ENCODE peak calls at places on chromosomes 13 and 19, in five cellular contexts. One of them, this sample, is unnamed.

GRCh38 chr19:17719730-17720486 is 628 bp downstream of the MAP1S start:
- DNase-seq in ovary: no peak
- DNase-seq in breast epithelium: peak
- DNase-seq in astrocyte of the spinal cord: no peak
- DNase-seq in tibial nerve: no peak
- DNase-seq in this sample: no peak

GRCh38 chr19:4970558-4971423 is 1.9 kb downstream of the KDM4B start:
- DNase-seq in ovary: no peak
- DNase-seq in breast epithelium: no peak
- DNase-seq in astrocyte of the spinal cord: peak
- DNase-seq in tibial nerve: no peak
- DNase-seq in this sample: no peak

GRCh38 chr13:58949646-58950045 is 1214.1 kb downstream of the DIAPH3 start:
- DNase-seq in ovary: no peak
- DNase-seq in breast epithelium: no peak
- DNase-seq in astrocyte of the spinal cord: no peak
- DNase-seq in tibial nerve: no peak
- DNase-seq in this sample: no peak

GRCh38 chr19:36046443-36047050 is 7.5 kb downstream of the THAP8 start:
- DNase-seq in ovary: no peak
- DNase-seq in breast epithelium: no peak
- DNase-seq in astrocyte of the spinal cord: no peak
- DNase-seq in tibial nerve: no peak
- DNase-seq in this sample: no peak

GRCh38 chr13:76637651-76638111 is 248.5 kb downstream of the KCTD12 start:
- DNase-seq in ovary: no peak
- DNase-seq in breast epithelium: no peak
- DNase-seq in astrocyte of the spinal cord: peak
- DNase-seq in tibial nerve: no peak
- DNase-seq in this sample: no peak

GRCh38 chr19:48095637-48096175 is 14.9 kb downstream of the PLA2G4C start:
- DNase-seq in ovary: no peak
- DNase-seq in breast epithelium: no peak
- DNase-seq in astrocyte of the spinal cord: no peak
- DNase-seq in tibial nerve: no peak
- DNase-seq in this sample: no peak

GRCh38 chr13:50990540-50991506 is 81.2 kb downstream of the RNASEH2B start:
- DNase-seq in ovary: peak
- DNase-seq in breast epithelium: no peak
- DNase-seq in astrocyte of the spinal cord: peak
- DNase-seq in tibial nerve: peak
- DNase-seq in this sample: no peak

GRCh38 chr19:3125900-3126524 is 9.8 kb upstream of the GNA15 start:
- DNase-seq in ovary: no peak
- DNase-seq in breast epithelium: no peak
- DNase-seq in astrocyte of the spinal cord: no peak
- DNase-seq in tibial nerve: no peak
- DNase-seq in this sample: peak

GRCh38 chr13:27044837-27045570 is 126.6 kb downstream of the USP12 start:
- DNase-seq in ovary: no peak
- DNase-seq in breast epithelium: no peak
- DNase-seq in astrocyte of the spinal cord: peak
- DNase-seq in tibial nerve: no peak
- DNase-seq in this sample: no peak

GRCh38 chr13:79530270-79530669 is 49.3 kb downstream of the NDFIP2 start:
- DNase-seq in ovary: no peak
- DNase-seq in breast epithelium: no peak
- DNase-seq in astrocyte of the spinal cord: no peak
- DNase-seq in tibial nerve: no peak
- DNase-seq in this sample: no peak

GRCh38 chr19:55088543-55089265 is 13.0 kb downstream of the EPS8L1 start:
- DNase-seq in ovary: peak
- DNase-seq in breast epithelium: no peak
- DNase-seq in astrocyte of the spinal cord: peak
- DNase-seq in tibial nerve: peak
- DNase-seq in this sample: peak

GRCh38 chr19:16293133-16294085 is 31.2 kb upstream of the KLF2 start:
- DNase-seq in ovary: peak
- DNase-seq in breast epithelium: peak
- DNase-seq in astrocyte of the spinal cord: peak
- DNase-seq in tibial nerve: peak
- DNase-seq in this sample: peak

GRCh38 chr19:34416021-34416545 is 11.9 kb downstream of the PDCD2L start:
- DNase-seq in ovary: no peak
- DNase-seq in breast epithelium: no peak
- DNase-seq in astrocyte of the spinal cord: no peak
- DNase-seq in tibial nerve: no peak
- DNase-seq in this sample: no peak

GRCh38 chr19:29735821-29736220 is 20.8 kb upstream of the C19orf12 start:
- DNase-seq in ovary: no peak
- DNase-seq in breast epithelium: no peak
- DNase-seq in astrocyte of the spinal cord: no peak
- DNase-seq in tibial nerve: no peak
- DNase-seq in this sample: no peak

GRCh38 chr13:51834581-51835158 is 10.3 kb downstream of the TMEM272 start:
- DNase-seq in ovary: no peak
- DNase-seq in breast epithelium: no peak
- DNase-seq in astrocyte of the spinal cord: no peak
- DNase-seq in tibial nerve: no peak
- DNase-seq in this sample: no peak

GRCh38 chr19:16627194-16627927 is 643 bp downstream of the MED26 start:
- DNase-seq in ovary: peak
- DNase-seq in breast epithelium: no peak
- DNase-seq in astrocyte of the spinal cord: no peak
- DNase-seq in tibial nerve: no peak
- DNase-seq in this sample: no peak

GRCh38 chr13:20161275-20161950 is 561 bp upstream of the GJA3 start:
- DNase-seq in ovary: no peak
- DNase-seq in breast epithelium: no peak
- DNase-seq in astrocyte of the spinal cord: no peak
- DNase-seq in tibial nerve: no peak
- DNase-seq in this sample: no peak

GRCh38 chr19:11984986-11985385 is 20.1 kb downstream of the ZNF763 start:
- DNase-seq in ovary: no peak
- DNase-seq in breast epithelium: no peak
- DNase-seq in astrocyte of the spinal cord: no peak
- DNase-seq in tibial nerve: no peak
- DNase-seq in this sample: no peak

GRCh38 chr13:99288069-99288468 is 19.1 kb downstream of the GPR183 start:
- DNase-seq in ovary: no peak
- DNase-seq in breast epithelium: no peak
- DNase-seq in astrocyte of the spinal cord: no peak
- DNase-seq in tibial nerve: no peak
- DNase-seq in this sample: no peak

GRCh38 chr13:30030141-30030750 is 179.8 kb upstream of the UBL3 start:
- DNase-seq in ovary: no peak
- DNase-seq in breast epithelium: no peak
- DNase-seq in astrocyte of the spinal cord: no peak
- DNase-seq in tibial nerve: no peak
- DNase-seq in this sample: no peak

GRCh38 chr19:42487025-42487797 is 41.1 kb downstream of the CEACAM1 start:
- DNase-seq in ovary: no peak
- DNase-seq in breast epithelium: no peak
- DNase-seq in astrocyte of the spinal cord: no peak
- DNase-seq in tibial nerve: no peak
- DNase-seq in this sample: no peak

GRCh38 chr13:99392806-99393135 is 85.6 kb upstream of the GPR183 start:
- DNase-seq in ovary: no peak
- DNase-seq in breast epithelium: no peak
- DNase-seq in astrocyte of the spinal cord: no peak
- DNase-seq in tibial nerve: no peak
- DNase-seq in this sample: no peak

GRCh38 chr19:2992958-2993357 is 15.6 kb downstream of the TLE6 start:
- DNase-seq in ovary: no peak
- DNase-seq in breast epithelium: no peak
- DNase-seq in astrocyte of the spinal cord: no peak
- DNase-seq in tibial nerve: no peak
- DNase-seq in this sample: no peak

GRCh38 chr13:76854209-76854608 is 32.0 kb downstream of the KCTD12 start:
- DNase-seq in ovary: no peak
- DNase-seq in breast epithelium: no peak
- DNase-seq in astrocyte of the spinal cord: no peak
- DNase-seq in tibial nerve: no peak
- DNase-seq in this sample: no peak

GRCh38 chr13:96898855-96899254 is 95.4 kb downstream of the OXGR1 start:
- DNase-seq in ovary: no peak
- DNase-seq in breast epithelium: no peak
- DNase-seq in astrocyte of the spinal cord: no peak
- DNase-seq in tibial nerve: no peak
- DNase-seq in this sample: no peak

GRCh38 chr13:109126973-109127615 is 497.7 kb downstream of the MYO16 start:
- DNase-seq in ovary: no peak
- DNase-seq in breast epithelium: no peak
- DNase-seq in astrocyte of the spinal cord: no peak
- DNase-seq in tibial nerve: no peak
- DNase-seq in this sample: no peak

GRCh38 chr13:110525328-110526319 is 35.9 kb downstream of the RAB20 start:
- DNase-seq in ovary: peak
- DNase-seq in breast epithelium: no peak
- DNase-seq in astrocyte of the spinal cord: no peak
- DNase-seq in tibial nerve: no peak
- DNase-seq in this sample: no peak
- TF ChIP-seq CTCF in ovary: no peak
- TF ChIP-seq CTCF in breast epithelium: no peak
- TF ChIP-seq CTCF in astrocyte of the spinal cord: no peak
- TF ChIP-seq CTCF in tibial nerve: no peak
- TF ChIP-seq CTCF in this sample: no peak

DNA sequence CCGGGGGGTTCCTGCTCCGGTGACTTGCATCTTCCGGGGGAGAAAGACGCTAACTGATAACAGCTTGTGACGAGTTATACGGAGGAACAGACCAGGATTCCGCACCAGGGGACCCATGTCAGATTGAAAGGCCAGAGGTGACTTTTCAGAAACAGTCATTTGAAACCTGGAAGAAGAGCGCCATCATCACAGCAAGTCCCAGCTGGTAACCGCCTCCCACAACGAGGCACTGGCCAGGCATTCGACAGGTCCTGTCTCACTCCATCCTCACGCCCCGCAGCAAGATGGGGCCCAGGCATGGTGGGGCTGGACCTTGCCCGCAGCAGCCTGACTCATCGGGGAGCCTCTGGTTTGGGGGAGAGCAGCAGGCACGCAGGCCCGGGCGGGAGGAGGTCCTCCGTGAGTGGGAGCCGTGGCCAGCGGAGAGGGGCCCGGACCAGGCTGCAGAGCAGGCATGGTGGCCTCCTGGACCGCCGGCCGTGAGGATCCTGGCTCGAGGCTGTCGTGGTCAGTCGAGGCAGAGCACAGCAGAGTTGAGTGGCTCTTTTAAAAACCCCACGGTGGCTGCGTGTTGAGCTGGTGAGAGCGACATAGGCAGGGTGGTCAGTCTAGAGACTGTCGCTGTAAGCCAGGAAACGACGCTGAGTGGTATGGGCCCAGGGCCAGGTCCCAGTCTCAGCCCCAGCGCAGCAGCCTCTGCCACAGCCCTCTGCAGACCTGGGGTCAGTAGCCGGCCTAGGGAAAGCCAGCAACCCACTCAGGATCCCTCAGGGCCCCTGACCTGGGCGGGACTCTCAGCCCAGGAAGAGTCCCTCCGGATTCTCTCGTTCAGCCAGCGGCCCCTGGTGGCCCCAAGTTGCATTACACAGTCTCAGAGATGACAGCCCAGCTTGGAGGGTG is 94.9 kb upstream of the MCF2L start:
- DNase-seq in ovary: peak
- DNase-seq in breast epithelium: peak
- DNase-seq in astrocyte of the spinal cord: peak
- DNase-seq in tibial nerve: peak
- DNase-seq in this sample: peak
- TF ChIP-seq CTCF in ovary: peak
- TF ChIP-seq CTCF in breast epithelium: peak
- TF ChIP-seq CTCF in astrocyte of the spinal cord: peak
- TF ChIP-seq CTCF in tibial nerve: peak
- TF ChIP-seq CTCF in this sample: no peak

GRCh38 chr19:27776524-27776923 is 1436.4 kb downstream of the UQCRFS1 start:
- DNase-seq in ovary: no peak
- DNase-seq in breast epithelium: no peak
- DNase-seq in astrocyte of the spinal cord: no peak
- DNase-seq in tibial nerve: no peak
- DNase-seq in this sample: no peak

GRCh38 chr19:27779953-27780352 is 1433.0 kb downstream of the UQCRFS1 start:
- DNase-seq in ovary: no peak
- DNase-seq in breast epithelium: no peak
- DNase-seq in astrocyte of the spinal cord: no peak
- DNase-seq in tibial nerve: no peak
- DNase-seq in this sample: no peak

GRCh38 chr19:27776020-27776419 is 1436.9 kb downstream of the UQCRFS1 start:
- DNase-seq in ovary: no peak
- DNase-seq in breast epithelium: no peak
- DNase-seq in astrocyte of the spinal cord: peak
- DNase-seq in tibial nerve: no peak
- DNase-seq in this sample: no peak

GRCh38 chr19:27777242-27777641 is 1435.7 kb downstream of the UQCRFS1 start:
- DNase-seq in ovary: no peak
- DNase-seq in breast epithelium: no peak
- DNase-seq in astrocyte of the spinal cord: no peak
- DNase-seq in tibial nerve: no peak
- DNase-seq in this sample: no peak

GRCh38 chr19:27777726-27778125 is 1435.2 kb downstream of the UQCRFS1 start:
- DNase-seq in ovary: no peak
- DNase-seq in breast epithelium: no peak
- DNase-seq in astrocyte of the spinal cord: no peak
- DNase-seq in tibial nerve: no peak
- DNase-seq in this sample: no peak
- TF ChIP-seq CTCF in ovary: no peak
- TF ChIP-seq CTCF in breast epithelium: no peak
- TF ChIP-seq CTCF in astrocyte of the spinal cord: peak
- TF ChIP-seq CTCF in tibial nerve: no peak
- TF ChIP-seq CTCF in this sample: no peak

GRCh38 chr13:113291997-113292862 is 4.8 kb upstream of the LAMP1 start:
- DNase-seq in ovary: no peak
- DNase-seq in breast epithelium: no peak
- DNase-seq in astrocyte of the spinal cord: peak
- DNase-seq in tibial nerve: no peak
- DNase-seq in this sample: no peak
- TF ChIP-seq CTCF in ovary: no peak
- TF ChIP-seq CTCF in breast epithelium: no peak
- TF ChIP-seq CTCF in astrocyte of the spinal cord: no peak
- TF ChIP-seq CTCF in tibial nerve: no peak
- TF ChIP-seq CTCF in this sample: no peak

DNA sequence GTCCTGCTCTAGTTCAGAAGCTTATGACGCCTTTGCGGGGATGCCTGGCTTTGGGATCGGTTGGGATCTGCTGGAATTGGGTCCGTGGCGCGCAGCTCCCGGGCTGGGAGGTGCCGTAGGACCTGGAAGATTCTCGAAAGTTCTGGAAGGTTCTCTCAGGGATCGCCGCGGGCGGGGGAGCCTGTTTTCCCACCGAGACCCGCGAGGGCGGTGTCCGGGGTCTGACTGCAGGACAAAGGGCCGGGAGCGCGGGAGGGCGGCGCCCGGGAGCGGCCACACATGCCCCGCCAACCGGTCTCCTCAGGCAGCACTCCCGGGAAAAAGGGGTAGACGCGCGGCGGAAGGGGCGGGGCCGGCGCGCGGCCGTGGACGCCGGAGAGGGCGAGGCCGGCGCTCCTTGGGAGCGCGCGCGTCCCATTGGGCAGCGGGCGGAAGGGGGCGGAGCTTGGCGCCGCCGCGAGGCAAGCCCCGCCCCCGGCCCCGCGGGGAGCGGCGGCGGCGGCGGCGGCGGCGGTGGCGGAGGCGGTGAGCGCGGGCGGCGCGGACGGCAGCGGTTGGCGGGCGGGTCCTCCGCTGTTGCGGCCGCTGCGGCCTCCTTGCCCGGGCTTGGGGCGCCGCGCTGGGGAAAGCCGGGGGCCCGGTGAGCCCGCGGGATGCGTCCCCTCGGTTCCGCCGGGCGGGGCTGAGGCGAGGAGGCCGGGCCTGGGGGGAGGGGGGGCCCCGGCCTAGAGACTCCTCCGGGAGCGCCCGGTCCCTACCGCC is 29.0 kb upstream of the NDUFS7 start:
- DNase-seq in ovary: peak
- DNase-seq in breast epithelium: peak
- DNase-seq in astrocyte of the spinal cord: peak
- DNase-seq in tibial nerve: peak
- DNase-seq in this sample: peak
- TF ChIP-seq CTCF in ovary: peak
- TF ChIP-seq CTCF in breast epithelium: no peak
- TF ChIP-seq CTCF in astrocyte of the spinal cord: peak
- TF ChIP-seq CTCF in tibial nerve: peak
- TF ChIP-seq CTCF in this sample: no peak